ENCODE peak calls at places on chromosomes 7 and 10, in ten cellular contexts. W is OCI-LY7, Q is tibial nerve, T is psoas muscle, K is Peyer's patch, Y is stomach, L is adipocyte, R is thoracic aorta, E is HCT116, F is transverse colon. P is an unnamed sample.
A peak's percentile ranks its signal among the peaks of the same experiment; 100 is the strongest.

GRCh38 chr7:2452074-2452507 is 24.1 kb downstream of the GRIFIN start:
- DNase-seq in W (no peak), Q (no peak), T (no peak), K (peak; percentile 57), Y (no peak), L (no peak), R (no peak), E (no peak), F (peak; percentile 27), P (peak; percentile 61)

GRCh38 chr7:43038229-43038628 is 74.2 kb upstream of the HECW1 start:
- DNase-seq in W (no peak), Q (no peak), T (no peak), K (no peak), Y (no peak), L (peak; percentile 83), R (no peak), E (no peak), F (no peak), P (no peak)

GRCh38 chr7:40419832-40420231 is 285.0 kb downstream of the SUGCT start:
- DNase-seq in W (no peak), Q (no peak), T (no peak), K (no peak), Y (no peak), L (no peak), R (no peak), E (no peak), F (no peak), P (no peak)

GRCh38 chr10:111578076-111578475 is 501.2 kb downstream of the ADRA2A start:
- DNase-seq in W (no peak), Q (no peak), T (peak; percentile 54), K (no peak), Y (no peak), L (no peak), R (no peak), E (no peak), F (no peak), P (no peak)

GRCh38 chr10:13483951-13484350 is 44.9 kb downstream of the BEND7 start:
- DNase-seq in W (peak; percentile 2), Q (no peak), T (no peak), K (no peak), Y (peak; percentile 74), L (no peak), R (no peak), E (no peak), F (peak; percentile 15), P (no peak)

GRCh38 chr10:86261470-86261869 is 105.1 kb downstream of the GRID1 start:
- DNase-seq in W (no peak), Q (no peak), T (no peak), K (no peak), Y (peak; percentile 13), L (no peak), R (no peak), E (no peak), F (no peak), P (no peak)

GRCh38 chr7:151411551-151411950 is 1.7 kb upstream of the WDR86 start:
- DNase-seq in W (peak; percentile 45), Q (no peak), T (peak; percentile 28), K (peak; percentile 24), Y (no peak), L (no peak), R (no peak), E (no peak), F (no peak), P (no peak)

GRCh38 chr7:99447943-99448342 is 9.2 kb downstream of the CPSF4 start:
- DNase-seq in W (no peak), Q (no peak), T (no peak), K (no peak), Y (no peak), L (no peak), R (no peak), E (no peak), F (no peak), P (peak; percentile 69)

DNA sequence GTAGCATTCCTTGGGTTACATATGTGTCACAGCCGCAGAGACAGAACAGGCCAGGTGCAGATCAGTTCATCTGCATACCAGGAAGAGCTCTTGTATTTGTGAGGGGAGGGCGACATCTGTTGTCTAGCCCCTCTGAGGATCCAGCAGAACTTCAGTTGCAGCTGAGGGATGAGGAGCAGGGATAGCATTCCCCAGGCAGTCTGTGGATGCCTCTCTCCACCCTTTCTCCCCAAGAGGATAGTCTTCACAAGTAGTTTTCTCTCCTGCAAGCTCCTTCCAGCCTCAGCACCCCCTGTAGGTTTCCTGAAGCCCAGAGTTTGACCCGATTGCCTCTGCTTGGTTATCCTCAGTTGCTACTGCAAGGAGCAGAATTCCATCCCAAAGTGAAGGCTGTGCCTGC is 2.6 kb downstream of the SCD start:
- DNase-seq in W (no peak), Q (no peak), T (no peak), K (no peak), Y (no peak), L (no peak), R (no peak), E (no peak), F (no peak), P (no peak)
- H3K36me3 ChIP-seq in W (peaks cover 74% of the 10 kb centered on the region), Q (no peaks in the 10 kb centered on the region), T (no peaks in the 10 kb centered on the region), K (peaks cover 15% of the 10 kb centered on the region), Y (peaks cover 6% of the 10 kb centered on the region), L (peaks cover 53% of the 10 kb centered on the region), R (no peaks in the 10 kb centered on the region), E (peaks cover 65% of the 10 kb centered on the region), F (no peaks in the 10 kb centered on the region), P (peaks cover 66% of the 10 kb centered on the region)

DNA sequence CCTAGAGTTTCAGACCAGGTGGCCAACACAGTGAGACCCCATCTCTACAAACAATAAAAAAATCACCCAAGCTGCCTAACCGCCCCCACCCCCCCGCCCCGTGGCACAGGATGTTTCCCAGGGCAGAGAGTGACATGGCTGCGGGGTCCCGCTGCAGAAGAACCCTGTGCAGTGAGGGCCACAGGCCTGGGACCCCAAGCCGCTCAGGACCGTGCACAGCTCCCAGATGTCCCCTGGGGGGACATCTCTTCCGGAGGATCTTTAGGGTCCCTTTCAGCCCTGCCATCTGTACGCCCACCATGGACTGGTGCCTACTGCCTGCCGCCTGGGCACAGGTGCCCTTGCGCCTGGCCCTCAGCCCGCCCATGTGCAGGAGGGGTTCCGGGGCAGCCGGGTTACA is 373.6 kb downstream of the DNAJB6 start:
- DNase-seq in W (no peak), Q (no peak), T (no peak), K (no peak), Y (no peak), L (no peak), R (no peak), E (no peak), F (no peak), P (peak; percentile 20)
- H3K9me3 ChIP-seq in W (no peaks in the 10 kb centered on the region), Q (no peaks in the 10 kb centered on the region), T (no peaks in the 10 kb centered on the region), K (no peaks in the 10 kb centered on the region), Y (no peaks in the 10 kb centered on the region), L (peaks cover 2% of the 10 kb centered on the region), R (no peaks in the 10 kb centered on the region), E (no peaks in the 10 kb centered on the region), F (no peaks in the 10 kb centered on the region), P (peaks cover 59% of the 10 kb centered on the region)

DNA sequence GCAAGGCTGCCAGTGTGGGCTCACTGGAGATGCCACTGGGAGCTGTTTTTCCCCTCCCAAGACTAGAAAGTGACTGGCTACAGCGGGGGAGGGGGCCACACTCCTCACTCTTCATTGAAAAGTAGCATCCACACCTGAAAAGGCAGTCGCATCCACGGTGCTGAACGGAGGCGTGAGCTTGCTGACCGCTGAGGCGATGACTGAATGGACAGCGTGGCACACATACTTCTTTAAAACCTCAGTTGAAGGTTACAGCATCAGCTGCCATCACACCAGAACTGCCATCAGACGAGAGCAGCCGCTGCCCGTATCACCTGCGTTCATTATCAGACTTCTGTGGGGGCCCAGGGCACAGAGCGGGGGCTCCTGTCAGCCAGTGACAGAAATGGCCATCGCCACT is 327.2 kb downstream of the DNAJB6 start:
- DNase-seq in W (no peak), Q (no peak), T (no peak), K (peak; percentile 7), Y (no peak), L (no peak), R (no peak), E (no peak), F (no peak), P (peak; percentile 24)
- H3K4me1 ChIP-seq in W (peaks cover 14% of the 10 kb centered on the region), Q (no peaks in the 10 kb centered on the region), T (no peaks in the 10 kb centered on the region), K (no peaks in the 10 kb centered on the region), Y (no peaks in the 10 kb centered on the region), L (no peaks in the 10 kb centered on the region), R (no peaks in the 10 kb centered on the region), E (peaks cover 35% of the 10 kb centered on the region), F (no peaks in the 10 kb centered on the region), P (no peaks in the 10 kb centered on the region)

GRCh38 chr10:816958-817357 is 114.5 kb downstream of the LARP4B start:
- DNase-seq in W (no peak), Q (no peak), T (no peak), K (no peak), Y (no peak), L (no peak), R (no peak), E (no peak), F (no peak), P (no peak)
- H3K36me3 ChIP-seq in W (peaks cover 94% of the 10 kb centered on the region), Q (peaks cover 20% of the 10 kb centered on the region), T (peaks cover 97% of the 10 kb centered on the region), K (peaks cover 93% of the 10 kb centered on the region), Y (peaks cover 82% of the 10 kb centered on the region), L (peaks cover 85% of the 10 kb centered on the region), R (peaks cover 53% of the 10 kb centered on the region), E (peaks cover 72% of the 10 kb centered on the region), F (peaks cover 77% of the 10 kb centered on the region), P (peaks cover 96% of the 10 kb centered on the region)

GRCh38 chr7:158267737-158268435 is 319.7 kb downstream of the PTPRN2 start:
- DNase-seq in W (no peak), Q (no peak), T (peak; percentile 24), K (peak; percentile 20), Y (no peak), L (no peak), R (no peak), E (no peak), F (no peak), P (no peak)
- H3K9me3 ChIP-seq in W (peaks cover 4% of the 10 kb centered on the region), Q (no peaks in the 10 kb centered on the region), T (no peaks in the 10 kb centered on the region), K (no peaks in the 10 kb centered on the region), Y (no peaks in the 10 kb centered on the region), L (no peaks in the 10 kb centered on the region), R (no peaks in the 10 kb centered on the region), E (peaks cover 1% of the 10 kb centered on the region), F (no peaks in the 10 kb centered on the region), P (peaks cover 55% of the 10 kb centered on the region)

P was measured in endodermal cell.